ENCODE peak calls at places on chromosome 11, in four cellular contexts. One of them, this sample, is unnamed. For H3K4me1, the result is how much of the 10 kb centered on the place peaks cover.

GRCh38 chr11:30758946-30759501 is 172.9 kb upstream of the MPPED2 start:
- DNase-seq in body of pancreas: no peak
- DNase-seq in sigmoid colon: peak
- DNase-seq in H1: no peak
- DNase-seq in this sample: peak

GRCh38 chr11:44989831-44990566 is 39.3 kb upstream of the TP53I11 start:
- DNase-seq in body of pancreas: peak
- DNase-seq in sigmoid colon: peak
- DNase-seq in H1: no peak
- DNase-seq in this sample: peak

GRCh38 chr11:12706531-12707499 is 32.6 kb downstream of the TEAD1 start:
- DNase-seq in body of pancreas: peak
- DNase-seq in sigmoid colon: no peak
- DNase-seq in H1: no peak
- DNase-seq in this sample: peak

GRCh38 chr11:34208266-34209135 is 103.1 kb downstream of the NAT10 start:
- DNase-seq in body of pancreas: no peak
- DNase-seq in sigmoid colon: no peak
- DNase-seq in H1: no peak
- DNase-seq in this sample: no peak

GRCh38 chr11:10496296-10496936 is 41.4 kb downstream of the AMPD3 start:
- DNase-seq in body of pancreas: no peak
- DNase-seq in sigmoid colon: peak
- DNase-seq in H1: no peak
- DNase-seq in this sample: no peak

GRCh38 chr11:106012744-106013143 is 9.3 kb downstream of the MSANTD4 start:
- DNase-seq in body of pancreas: no peak
- DNase-seq in sigmoid colon: no peak
- DNase-seq in H1: no peak
- DNase-seq in this sample: no peak

GRCh38 chr11:80529722-80530121 is 1088.9 kb upstream of the TENM4 start:
- DNase-seq in body of pancreas: no peak
- DNase-seq in sigmoid colon: no peak
- DNase-seq in H1: no peak
- DNase-seq in this sample: no peak

GRCh38 chr11:117412653-117413275 is 85.1 kb downstream of the CEP164 start:
- DNase-seq in body of pancreas: no peak
- DNase-seq in sigmoid colon: peak
- DNase-seq in H1: no peak
- DNase-seq in this sample: no peak

GRCh38 chr11:29293825-29294224 is 723.0 kb downstream of the KCNA4 start:
- DNase-seq in body of pancreas: no peak
- DNase-seq in sigmoid colon: no peak
- DNase-seq in H1: no peak
- DNase-seq in this sample: no peak

GRCh38 chr11:22317656-22318055 is 20.5 kb upstream of the SLC17A6 start:
- DNase-seq in body of pancreas: no peak
- DNase-seq in sigmoid colon: no peak
- DNase-seq in H1: no peak
- DNase-seq in this sample: no peak

GRCh38 chr11:47415949-47416472 is 7.6 kb downstream of the SLC39A13 start:
- DNase-seq in body of pancreas: peak
- DNase-seq in sigmoid colon: peak
- DNase-seq in H1: no peak
- DNase-seq in this sample: peak

GRCh38 chr11:22337571-22338464 is at the start of gene SLC17A6:
- DNase-seq in body of pancreas: no peak
- DNase-seq in sigmoid colon: no peak
- DNase-seq in H1: no peak
- DNase-seq in this sample: no peak

GRCh38 chr11:116420030-116420429 is 352.8 kb downstream of the BUD13 start:
- DNase-seq in body of pancreas: no peak
- DNase-seq in sigmoid colon: no peak
- DNase-seq in H1: no peak
- DNase-seq in this sample: no peak

GRCh38 chr11:116611998-116612620 is 160.7 kb downstream of the BUD13 start:
- DNase-seq in body of pancreas: no peak
- DNase-seq in sigmoid colon: peak
- DNase-seq in H1: no peak
- DNase-seq in this sample: no peak

GRCh38 chr11:9228086-9228485 is 37.1 kb downstream of the DENND5A start:
- DNase-seq in body of pancreas: no peak
- DNase-seq in sigmoid colon: no peak
- DNase-seq in H1: no peak
- DNase-seq in this sample: no peak

GRCh38 chr11:72239296-72239848 is 4.6 kb downstream of the PHOX2A start:
- DNase-seq in body of pancreas: no peak
- DNase-seq in sigmoid colon: peak
- DNase-seq in H1: no peak
- DNase-seq in this sample: peak

GRCh38 chr11:46564459-46564858 is 29.4 kb downstream of the AMBRA1 start:
- DNase-seq in body of pancreas: no peak
- DNase-seq in sigmoid colon: no peak
- DNase-seq in H1: no peak
- DNase-seq in this sample: no peak

GRCh38 chr11:43825217-43825816 is 55.3 kb upstream of the ALKBH3 start:
- DNase-seq in body of pancreas: peak
- DNase-seq in sigmoid colon: no peak
- DNase-seq in H1: no peak
- DNase-seq in this sample: no peak

GRCh38 chr11:13335319-13335718 is 57.7 kb downstream of the BMAL1 start:
- DNase-seq in body of pancreas: peak
- DNase-seq in sigmoid colon: peak
- DNase-seq in H1: no peak
- DNase-seq in this sample: peak

GRCh38 chr11:19951558-19952083 is 208.7 kb downstream of the DBX1 start:
- DNase-seq in body of pancreas: no peak
- DNase-seq in sigmoid colon: no peak
- DNase-seq in H1: no peak
- DNase-seq in this sample: no peak

GRCh38 chr11:1887451-1888346 is 4.0 kb downstream of the PRR33 start:
- DNase-seq in body of pancreas: peak
- DNase-seq in sigmoid colon: no peak
- DNase-seq in H1: no peak
- DNase-seq in this sample: no peak

GRCh38 chr11:107741044-107741823 is 29.4 kb upstream of the SLN start:
- DNase-seq in body of pancreas: peak
- DNase-seq in sigmoid colon: no peak
- DNase-seq in H1: no peak
- DNase-seq in this sample: no peak

GRCh38 chr11:92383430-92383829 is 158.8 kb downstream of the FAT3 start:
- DNase-seq in body of pancreas: no peak
- DNase-seq in sigmoid colon: no peak
- DNase-seq in H1: no peak
- DNase-seq in this sample: no peak

GRCh38 chr11:36363361-36364272 is 67.5 kb downstream of the PRR5L start:
- DNase-seq in body of pancreas: no peak
- DNase-seq in sigmoid colon: no peak
- DNase-seq in H1: no peak
- DNase-seq in this sample: no peak

GRCh38 chr11:76685237-76685636 is 14.7 kb upstream of the LRRC32 start:
- DNase-seq in body of pancreas: no peak
- DNase-seq in sigmoid colon: no peak
- DNase-seq in H1: no peak
- DNase-seq in this sample: no peak

GRCh38 chr11:86041975-86042378 is 26.9 kb downstream of the PICALM start:
- DNase-seq in body of pancreas: peak
- DNase-seq in sigmoid colon: peak
- DNase-seq in H1: peak
- DNase-seq in this sample: no peak

GRCh38 chr11:30128269-30128932 is 102.4 kb upstream of the FSHB start:
- DNase-seq in body of pancreas: no peak
- DNase-seq in sigmoid colon: no peak
- DNase-seq in H1: no peak
- DNase-seq in this sample: no peak

GRCh38 chr11:107566569-107566968 is 1.0 kb upstream of the ALKBH8 start:
- DNase-seq in body of pancreas: no peak
- DNase-seq in sigmoid colon: no peak
- DNase-seq in H1: no peak
- DNase-seq in this sample: no peak

GRCh38 chr11:2122907-2123627 is 16.1 kb downstream of the IGF2 start:
- DNase-seq in body of pancreas: no peak
- DNase-seq in sigmoid colon: no peak
- DNase-seq in H1: no peak
- DNase-seq in this sample: no peak

GRCh38 chr11:34250732-34251639 is 106.8 kb downstream of the ABTB2 start:
- DNase-seq in body of pancreas: no peak
- DNase-seq in sigmoid colon: no peak
- DNase-seq in H1: no peak
- DNase-seq in this sample: peak

GRCh38 chr11:126106929-126107328 is 44.3 kb upstream of the CDON start:
- DNase-seq in body of pancreas: no peak
- DNase-seq in sigmoid colon: no peak
- DNase-seq in H1: no peak
- DNase-seq in this sample: no peak

GRCh38 chr11:86940122-86940777 is 14.9 kb downstream of the FZD4 start:
- DNase-seq in body of pancreas: peak
- DNase-seq in sigmoid colon: peak
- DNase-seq in H1: no peak
- DNase-seq in this sample: peak

GRCh38 chr11:46695345-46696211 is 4.8 kb downstream of the ARHGAP1 start:
- DNase-seq in body of pancreas: no peak
- DNase-seq in sigmoid colon: no peak
- DNase-seq in H1: no peak
- DNase-seq in this sample: peak

GRCh38 chr11:68345776-68346728 is 33.7 kb downstream of the LRP5 start:
- DNase-seq in body of pancreas: no peak
- DNase-seq in sigmoid colon: no peak
- DNase-seq in H1: no peak
- DNase-seq in this sample: peak

GRCh38 chr11:68343761-68344256 is 31.4 kb downstream of the LRP5 start:
- DNase-seq in body of pancreas: no peak
- DNase-seq in sigmoid colon: no peak
- DNase-seq in H1: no peak
- DNase-seq in this sample: no peak

GRCh38 chr11:68347841-68348240 is 35.5 kb downstream of the LRP5 start:
- DNase-seq in body of pancreas: no peak
- DNase-seq in sigmoid colon: no peak
- DNase-seq in H1: no peak
- DNase-seq in this sample: no peak

GRCh38 chr11:68349461-68350249 is 37.3 kb downstream of the LRP5 start:
- DNase-seq in body of pancreas: no peak
- DNase-seq in sigmoid colon: no peak
- DNase-seq in H1: no peak
- DNase-seq in this sample: no peak

DNA sequence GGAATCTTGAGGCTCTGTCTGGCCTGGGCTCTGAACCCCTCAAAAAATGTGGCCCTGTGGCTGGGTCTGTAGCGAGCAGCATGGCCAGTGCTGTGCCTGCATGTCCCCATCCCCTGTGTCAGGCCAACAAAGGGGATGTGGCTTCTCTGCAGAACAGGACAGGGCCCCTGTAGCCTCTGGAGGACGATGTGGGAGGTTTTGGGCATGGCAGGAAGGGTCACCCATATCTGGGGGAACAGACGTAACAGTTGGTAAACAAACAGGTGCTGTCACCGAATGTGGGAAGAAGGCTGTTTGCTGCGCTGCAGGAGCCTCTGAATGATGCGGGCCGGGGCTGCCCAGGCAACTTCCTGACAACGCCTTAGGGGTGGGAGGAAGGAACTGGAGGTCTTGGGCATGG is 35.0 kb downstream of the LRP5 start:
- DNase-seq in body of pancreas: no peak
- DNase-seq in sigmoid colon: no peak
- DNase-seq in H1: no peak
- DNase-seq in this sample: no peak
- H3K4me1 ChIP-seq in body of pancreas: under half
- H3K4me1 ChIP-seq in sigmoid colon: half or more
- H3K4me1 ChIP-seq in H1: under half
- H3K4me1 ChIP-seq in this sample: under half

GRCh38 chr11:70483940-70484339 is 85.6 kb downstream of the CTTN start:
- DNase-seq in body of pancreas: no peak
- DNase-seq in sigmoid colon: no peak
- DNase-seq in H1: no peak
- DNase-seq in this sample: peak
- H3K27ac ChIP-seq in body of pancreas: no peak
- H3K27ac ChIP-seq in sigmoid colon: no peak
- H3K27ac ChIP-seq in H1: no peak
- H3K27ac ChIP-seq in this sample: no peak

GRCh38 chr11:65542738-65543390 is 15.3 kb downstream of the LTBP3 start:
- DNase-seq in body of pancreas: no peak
- DNase-seq in sigmoid colon: no peak
- DNase-seq in H1: no peak
- DNase-seq in this sample: no peak
- H3K4me1 ChIP-seq in body of pancreas: under half
- H3K4me1 ChIP-seq in sigmoid colon: under half
- H3K4me1 ChIP-seq in H1: under half
- H3K4me1 ChIP-seq in this sample: under half

DNA sequence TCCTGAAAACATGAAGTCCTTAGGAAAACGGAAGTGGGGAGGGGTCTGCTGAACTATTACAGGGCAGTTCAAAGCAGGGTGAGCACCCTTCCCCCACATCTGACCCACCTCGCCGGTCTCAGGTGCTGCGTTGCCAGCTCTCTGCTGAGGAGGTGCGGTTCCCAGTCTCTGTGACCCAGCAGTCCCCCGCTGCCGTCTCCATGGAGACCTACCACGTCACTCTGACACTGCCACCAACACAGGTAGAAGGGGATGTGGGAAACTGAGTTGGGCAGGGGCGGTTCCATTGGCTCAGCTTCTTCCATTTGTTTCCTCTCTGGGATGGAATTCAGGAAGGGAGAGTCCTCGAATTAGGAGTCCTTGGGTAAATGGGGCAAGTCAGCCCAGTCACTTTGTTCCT is 3.3 kb downstream of the C2CD2L start:
- DNase-seq in body of pancreas: no peak
- DNase-seq in sigmoid colon: no peak
- DNase-seq in H1: no peak
- DNase-seq in this sample: no peak
- H3K27ac ChIP-seq in body of pancreas: no peak
- H3K27ac ChIP-seq in sigmoid colon: no peak
- H3K27ac ChIP-seq in H1: no peak
- H3K27ac ChIP-seq in this sample: no peak

DNA sequence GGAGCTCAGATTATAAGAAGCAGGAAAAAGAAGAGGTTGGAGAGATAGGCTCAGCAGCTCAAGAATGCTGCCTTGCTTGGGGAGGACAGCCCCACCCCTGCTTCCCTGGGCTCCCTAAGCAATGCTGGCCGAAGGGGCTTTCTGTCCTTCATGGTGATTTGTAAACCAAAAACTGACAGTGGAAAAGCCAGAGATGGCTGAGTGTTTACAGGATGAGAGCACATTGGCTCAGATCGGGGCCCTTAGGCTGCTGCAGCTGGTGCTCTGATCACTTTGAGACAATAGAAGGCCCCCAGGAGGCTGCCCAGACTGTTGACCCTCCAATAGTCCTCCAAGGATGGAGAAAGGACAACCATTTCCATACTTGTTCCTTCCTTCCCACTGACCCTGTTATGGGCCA is 28.8 kb upstream of the AMOTL1 start:
- DNase-seq in body of pancreas: no peak
- DNase-seq in sigmoid colon: no peak
- DNase-seq in H1: no peak
- DNase-seq in this sample: no peak
- H3K4me1 ChIP-seq in body of pancreas: under half
- H3K4me1 ChIP-seq in sigmoid colon: half or more
- H3K4me1 ChIP-seq in H1: under half
- H3K4me1 ChIP-seq in this sample: under half